ENCODE peak calls at places on chromosome 20, in nine cellular contexts. R, I, W, X, U, Q, C, M and D are unnamed samples.

GRCh38 chr20:9989066-9989724 is 45.6 kb upstream of the ANKEF1 start:
- DNase-seq in X (peak), Q (no peak), C (no peak), I (no peak), U (no peak), M (no peak), R (no peak), W (no peak), D (no peak)

GRCh38 chr20:16699287-16699686 is 30.5 kb upstream of the SNRPB2 start:
- DNase-seq in M (no peak), C (no peak), I (no peak), U (no peak), W (no peak), X (no peak), Q (no peak), R (no peak), D (no peak)

GRCh38 chr20:52060794-52061714 is 130.5 kb downstream of the ZFP64 start:
- DNase-seq in U (no peak), M (no peak), Q (peak), C (no peak), R (no peak), W (no peak), X (peak), I (peak), D (no peak)

GRCh38 chr20:37261714-37262113 is at the start of gene GHRH:
- DNase-seq in M (no peak), X (no peak), C (no peak), Q (no peak), W (no peak), R (no peak), I (no peak), U (no peak), D (no peak)

GRCh38 chr20:15951711-15952110 is 621.5 kb downstream of the KIF16B start:
- DNase-seq in X (no peak), I (no peak), U (no peak), Q (no peak), M (no peak), R (no peak), W (no peak), C (no peak), D (no peak)

GRCh38 chr20:9409352-9409751 is 105.0 kb upstream of the LAMP5 start:
- DNase-seq in R (no peak), W (no peak), U (no peak), M (no peak), C (no peak), X (no peak), Q (no peak), I (no peak), D (no peak)

GRCh38 chr20:61178431-61179080 is 73.5 kb upstream of the CDH4 start:
- DNase-seq in C (no peak), R (no peak), I (no peak), M (no peak), Q (peak), W (no peak), X (no peak), U (no peak), D (no peak)

GRCh38 chr20:63093966-63094766 is 87.4 kb upstream of the BHLHE23 start:
- DNase-seq in X (no peak), M (peak), W (no peak), R (no peak), C (no peak), Q (no peak), I (no peak), U (no peak), D (peak)

GRCh38 chr20:62511915-62512610 is 36.3 kb upstream of the GATA5 start:
- DNase-seq in C (no peak), I (no peak), U (no peak), W (no peak), Q (no peak), R (no peak), X (no peak), M (peak), D (no peak)

GRCh38 chr20:47576516-47577033 is 74.9 kb downstream of the NCOA3 start:
- DNase-seq in M (peak), C (peak), R (no peak), I (no peak), W (no peak), Q (peak), X (peak), U (no peak), D (peak)

GRCh38 chr20:55533601-55534000 is 471.7 kb downstream of the CBLN4 start:
- DNase-seq in R (no peak), W (no peak), M (no peak), I (no peak), U (no peak), X (no peak), Q (no peak), C (no peak), D (no peak)

GRCh38 chr20:24996449-24997195 is 4.1 kb upstream of the APMAP start:
- DNase-seq in X (no peak), M (no peak), U (no peak), C (no peak), I (no peak), W (no peak), Q (no peak), R (no peak), D (no peak)

GRCh38 chr20:20699144-20699543 is 13.3 kb downstream of the RALGAPA2 start:
- DNase-seq in C (no peak), U (no peak), X (no peak), W (no peak), R (no peak), I (no peak), M (no peak), Q (no peak), D (no peak)

GRCh38 chr20:43895235-43895634 is 19.4 kb upstream of the TOX2 start:
- DNase-seq in Q (no peak), I (no peak), W (no peak), R (no peak), C (no peak), U (no peak), X (peak), M (no peak), D (no peak)

GRCh38 chr20:51525241-51526104 is 17.0 kb downstream of the NFATC2 start:
- DNase-seq in X (no peak), I (no peak), R (peak), U (no peak), M (no peak), Q (no peak), C (peak), W (peak), D (no peak)

GRCh38 chr20:47146703-47147102 is 209.8 kb downstream of the ZMYND8 start:
- DNase-seq in M (no peak), X (peak), U (no peak), W (no peak), I (no peak), C (no peak), Q (peak), R (no peak), D (no peak)

GRCh38 chr20:10427060-10427692 is 6.8 kb downstream of the MKKS start:
- DNase-seq in R (peak), U (peak), X (peak), M (peak), Q (peak), I (no peak), W (peak), C (peak), D (peak)